ENCODE peak calls at places on chromosome 19, in six cellular contexts. P is Caco-2, W is ovary, C is kidney epithelial cell, Y is MCF 10A, S is heart right ventricle. X is an unnamed sample.

GRCh38 chr19:47094557-47095517 is 18.7 kb downstream of the ZC3H4 start:
- DNase-seq in P (peak), W (no peak), C (no peak), Y (no peak), S (no peak), X (no peak)

GRCh38 chr19:13917888-13918406 is 11.9 kb downstream of the CC2D1A start:
- DNase-seq in P (no peak), W (no peak), C (no peak), Y (no peak), S (peak), X (no peak)

GRCh38 chr19:3723883-3724282 is 15.7 kb downstream of the TJP3 start:
- DNase-seq in P (no peak), W (no peak), C (no peak), Y (no peak), S (no peak), X (no peak)

GRCh38 chr19:14979498-14980255 is at the start of gene SLC1A6:
- DNase-seq in P (no peak), W (no peak), C (no peak), Y (no peak), S (no peak), X (no peak)

GRCh38 chr19:36115453-36116343 is at the start of gene TBCB:
- DNase-seq in P (no peak), W (no peak), C (no peak), Y (no peak), S (peak), X (no peak)

GRCh38 chr19:35044317-35045117 is 3.0 kb downstream of the HPN start:
- DNase-seq in P (no peak), W (peak), C (no peak), Y (peak), S (peak), X (no peak)

GRCh38 chr19:33412617-33413425 is 39.3 kb downstream of the CEBPG start:
- DNase-seq in P (no peak), W (no peak), C (no peak), Y (no peak), S (no peak), X (no peak)

GRCh38 chr19:1250374-1251232 is 2.2 kb downstream of the MIDN start:
- DNase-seq in P (peak), W (peak), C (no peak), Y (no peak), S (no peak), X (no peak)

GRCh38 chr19:16654151-16654550 is 5.8 kb downstream of the SMIM7 start:
- DNase-seq in P (no peak), W (no peak), C (no peak), Y (peak), S (no peak), X (no peak)

GRCh38 chr19:54317965-54318240 is 4.9 kb upstream of the LILRA5 start:
- DNase-seq in P (no peak), W (no peak), C (no peak), Y (no peak), S (no peak), X (no peak)

GRCh38 chr19:38727868-38728660 is 16.2 kb downstream of the CAPN12 start:
- DNase-seq in P (no peak), W (peak), C (no peak), Y (no peak), S (no peak), X (no peak)

GRCh38 chr19:29785955-29786589 is 25.7 kb upstream of the CCNE1 start:
- DNase-seq in P (no peak), W (no peak), C (no peak), Y (no peak), S (no peak), X (no peak)

GRCh38 chr19:19946226-19946625 is 45.5 kb downstream of the ZNF93 start:
- DNase-seq in P (no peak), W (no peak), C (no peak), Y (no peak), S (no peak), X (no peak)

GRCh38 chr19:49712397-49712859 is 21.5 kb downstream of the CPT1C start:
- DNase-seq in P (peak), W (peak), C (no peak), Y (peak), S (peak), X (no peak)

GRCh38 chr19:17606786-17607185 is 51.3 kb downstream of the COLGALT1 start:
- DNase-seq in P (peak), W (no peak), C (no peak), Y (no peak), S (no peak), X (no peak)

GRCh38 chr19:4815426-4816387 is 15.8 kb downstream of the TICAM1 start:
- DNase-seq in P (peak), W (peak), C (peak), Y (peak), S (peak), X (no peak)

GRCh38 chr19:294819-295686 is 3.9 kb upstream of the PLPP2 start:
- DNase-seq in P (no peak), W (no peak), C (no peak), Y (peak), S (no peak), X (no peak)

GRCh38 chr19:32168606-32169005 is 176.8 kb upstream of the ZNF507 start:
- DNase-seq in P (no peak), W (no peak), C (no peak), Y (no peak), S (no peak), X (no peak)

GRCh38 chr19:43818500-43818899 is 8.6 kb upstream of the ZNF283 start:
- DNase-seq in P (no peak), W (no peak), C (no peak), Y (no peak), S (no peak), X (no peak)
- TF ChIP-seq CTCF in P (no peak), W (no peak), C (no peak), Y (no peak), S (no peak), X (no peak)

GRCh38 chr19:45496349-45496953 is 396 bp downstream of the RTN2 start:
- DNase-seq in P (no peak), W (peak), C (no peak), Y (no peak), S (peak), X (no peak)
- TF ChIP-seq CTCF in P (no peak), W (no peak), C (no peak), Y (no peak), S (no peak), X (no peak)

DNA sequence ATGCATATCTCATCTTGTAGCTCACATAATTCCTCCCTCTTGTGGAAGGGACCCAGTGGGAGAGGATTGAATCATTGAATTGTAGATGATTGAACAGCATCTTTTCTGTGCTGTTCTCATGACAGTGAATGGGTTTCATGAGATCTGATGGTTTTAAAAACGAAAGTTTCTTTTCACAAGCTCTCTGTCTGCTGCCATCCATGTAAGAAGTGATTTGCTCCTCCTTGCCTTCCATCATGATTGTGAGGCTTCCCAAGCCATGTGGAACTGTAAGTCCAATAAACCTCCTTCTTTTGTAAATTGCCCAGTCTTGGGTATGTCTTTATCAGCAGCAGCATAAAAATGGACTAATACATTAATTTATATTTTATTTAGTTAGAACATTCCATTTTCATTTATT is 19.6 kb upstream of the ZNF675 start:
- DNase-seq in P (no peak), W (no peak), C (no peak), Y (no peak), S (no peak), X (no peak)
- TF ChIP-seq CTCF in P (no peak), W (no peak), C (no peak), Y (no peak), S (no peak), X (no peak)

GRCh38 chr19:50836543-50837195 is 3.3 kb upstream of the KLK15 start:
- DNase-seq in P (no peak), W (peak), C (no peak), Y (no peak), S (no peak), X (no peak)

GRCh38 chr19:50837300-50837699 is 3.9 kb upstream of the KLK15 start:
- DNase-seq in P (no peak), W (no peak), C (no peak), Y (no peak), S (no peak), X (no peak)

GRCh38 chr19:50835785-50836542 is 2.6 kb upstream of the KLK15 start:
- DNase-seq in P (peak), W (peak), C (no peak), Y (peak), S (peak), X (no peak)

GRCh38 chr19:50839712-50840655 is 6.6 kb upstream of the KLK15 start:
- DNase-seq in P (no peak), W (no peak), C (no peak), Y (no peak), S (no peak), X (no peak)

GRCh38 chr19:50838239-50838638 is 4.9 kb upstream of the KLK15 start:
- DNase-seq in P (no peak), W (no peak), C (no peak), Y (no peak), S (no peak), X (no peak)
- TF ChIP-seq CTCF in P (no peak), W (no peak), C (peak), Y (peak), S (no peak), X (peak)

GRCh38 chr19:41547569-41547968 is 28.4 kb upstream of the CEACAM21 start:
- DNase-seq in P (no peak), W (no peak), C (no peak), Y (no peak), S (no peak), X (no peak)
- TF ChIP-seq CTCF in P (no peak), W (no peak), C (no peak), Y (no peak), S (no peak), X (no peak)

GRCh38 chr19:57240311-57241090 is at the start of gene ZNF805:
- DNase-seq in P (peak), W (peak), C (peak), Y (peak), S (peak), X (peak)
- TF ChIP-seq CTCF in P (no peak), W (peak), C (no peak), Y (no peak), S (no peak), X (peak)

DNA sequence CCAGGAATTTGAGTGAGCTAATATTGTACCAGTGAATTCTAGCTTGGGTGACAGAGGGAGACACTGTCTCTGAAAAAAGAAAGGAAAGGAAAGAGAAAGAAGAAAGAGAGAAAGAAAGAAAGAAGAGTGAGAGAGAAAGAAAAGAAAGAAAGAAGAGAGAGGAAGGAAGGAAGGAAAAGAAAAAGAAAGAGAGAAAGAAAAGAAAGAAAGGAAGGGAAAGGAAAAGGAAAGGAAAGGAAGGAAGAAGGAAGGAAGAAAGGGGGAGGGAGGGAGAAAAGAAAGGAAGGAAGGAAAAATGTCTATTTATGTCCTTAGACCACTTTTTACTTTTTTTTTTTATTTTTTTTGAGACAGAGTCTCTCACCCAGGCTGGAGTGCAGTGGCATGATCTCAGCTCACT is 5.4 kb upstream of the ZNF491 start:
- DNase-seq in P (no peak), W (no peak), C (no peak), Y (no peak), S (no peak), X (no peak)
- TF ChIP-seq CTCF in P (no peak), W (no peak), C (no peak), Y (no peak), S (no peak), X (no peak)

GRCh38 chr19:7933411-7933810 is 7.5 kb upstream of the CTXN1 start:
- DNase-seq in P (no peak), W (no peak), C (no peak), Y (no peak), S (no peak), X (no peak)
- TF ChIP-seq CTCF in P (peak), W (no peak), C (peak), Y (no peak), S (no peak), X (peak)